ENCODE peak calls at places on chromosomes 2 and 18, in eight cellular contexts. One of them, this sample, is unnamed. For H3K9me3, the result is how much of the 10 kb centered on the place peaks cover.

GRCh38 chr2:223936862-223937326 is 8.2 kb downstream of the WDFY1 start:
- DNase-seq in HCT116: no peak
- DNase-seq in K562: no peak
- DNase-seq in upper lobe of left lung: no peak
- DNase-seq in SK-N-SH: no peak
- DNase-seq in breast epithelium: no peak
- DNase-seq in HepG2: no peak
- DNase-seq in prostate gland: no peak
- DNase-seq in this sample: no peak

GRCh38 chr18:8097942-8098341 is 511.3 kb upstream of the RAB12 start:
- DNase-seq in SK-N-SH: no peak
- DNase-seq in prostate gland: no peak
- DNase-seq in HCT116: no peak
- DNase-seq in upper lobe of left lung: no peak
- DNase-seq in HepG2: no peak
- DNase-seq in breast epithelium: no peak
- DNase-seq in K562: no peak
- DNase-seq in this sample: no peak

GRCh38 chr2:40244251-40245010 is 207.5 kb downstream of the SLC8A1 start:
- DNase-seq in breast epithelium: no peak
- DNase-seq in HepG2: peak
- DNase-seq in upper lobe of left lung: no peak
- DNase-seq in SK-N-SH: peak
- DNase-seq in HCT116: peak
- DNase-seq in prostate gland: peak
- DNase-seq in K562: peak
- DNase-seq in this sample: no peak

GRCh38 chr2:112582314-112582746 is 2.1 kb upstream of the CHCHD5 start:
- DNase-seq in K562: peak
- DNase-seq in prostate gland: peak
- DNase-seq in SK-N-SH: peak
- DNase-seq in HepG2: peak
- DNase-seq in breast epithelium: no peak
- DNase-seq in upper lobe of left lung: no peak
- DNase-seq in HCT116: peak
- DNase-seq in this sample: no peak

GRCh38 chr2:11014026-11014425 is 102.3 kb downstream of the KCNF1 start:
- DNase-seq in HCT116: no peak
- DNase-seq in HepG2: no peak
- DNase-seq in SK-N-SH: no peak
- DNase-seq in upper lobe of left lung: no peak
- DNase-seq in breast epithelium: no peak
- DNase-seq in K562: no peak
- DNase-seq in prostate gland: no peak
- DNase-seq in this sample: no peak

GRCh38 chr2:29010946-29011649 is 30.0 kb downstream of the TOGARAM2 start:
- DNase-seq in HCT116: no peak
- DNase-seq in upper lobe of left lung: no peak
- DNase-seq in HepG2: no peak
- DNase-seq in SK-N-SH: no peak
- DNase-seq in prostate gland: no peak
- DNase-seq in K562: peak
- DNase-seq in breast epithelium: no peak
- DNase-seq in this sample: no peak

GRCh38 chr2:95402370-95403203 is at the start of gene FAHD2A:
- DNase-seq in SK-N-SH: peak
- DNase-seq in upper lobe of left lung: peak
- DNase-seq in HepG2: peak
- DNase-seq in K562: peak
- DNase-seq in HCT116: peak
- DNase-seq in prostate gland: peak
- DNase-seq in breast epithelium: peak
- DNase-seq in this sample: peak

GRCh38 chr2:164675698-164676097 is 54.4 kb upstream of the GRB14 start:
- DNase-seq in HCT116: no peak
- DNase-seq in HepG2: no peak
- DNase-seq in prostate gland: no peak
- DNase-seq in SK-N-SH: no peak
- DNase-seq in upper lobe of left lung: no peak
- DNase-seq in K562: no peak
- DNase-seq in breast epithelium: no peak
- DNase-seq in this sample: no peak

GRCh38 chr2:5980351-5981054 is 288.3 kb downstream of the SOX11 start:
- DNase-seq in breast epithelium: no peak
- DNase-seq in prostate gland: no peak
- DNase-seq in K562: no peak
- DNase-seq in upper lobe of left lung: no peak
- DNase-seq in SK-N-SH: peak
- DNase-seq in HepG2: no peak
- DNase-seq in HCT116: no peak
- DNase-seq in this sample: no peak

GRCh38 chr2:173056705-173057368 is 18.8 kb upstream of the MAP3K20 start:
- DNase-seq in upper lobe of left lung: no peak
- DNase-seq in K562: no peak
- DNase-seq in HCT116: no peak
- DNase-seq in SK-N-SH: no peak
- DNase-seq in HepG2: no peak
- DNase-seq in prostate gland: no peak
- DNase-seq in breast epithelium: no peak
- DNase-seq in this sample: no peak

GRCh38 chr2:225196579-225196978 is 154.3 kb upstream of the DOCK10 start:
- DNase-seq in HepG2: no peak
- DNase-seq in breast epithelium: no peak
- DNase-seq in upper lobe of left lung: no peak
- DNase-seq in SK-N-SH: no peak
- DNase-seq in HCT116: no peak
- DNase-seq in K562: no peak
- DNase-seq in prostate gland: no peak
- DNase-seq in this sample: no peak

GRCh38 chr2:95760839-95761525 is 169.2 kb downstream of the TRIM43 start:
- DNase-seq in HCT116: peak
- DNase-seq in HepG2: no peak
- DNase-seq in breast epithelium: no peak
- DNase-seq in upper lobe of left lung: no peak
- DNase-seq in SK-N-SH: no peak
- DNase-seq in prostate gland: no peak
- DNase-seq in K562: peak
- DNase-seq in this sample: no peak

GRCh38 chr18:4063545-4063944 is 391.6 kb downstream of the DLGAP1 start:
- DNase-seq in breast epithelium: no peak
- DNase-seq in prostate gland: no peak
- DNase-seq in HCT116: no peak
- DNase-seq in K562: no peak
- DNase-seq in HepG2: no peak
- DNase-seq in SK-N-SH: no peak
- DNase-seq in upper lobe of left lung: no peak
- DNase-seq in this sample: no peak

GRCh38 chr2:172223601-172224054 is 120.9 kb upstream of the DLX2 start:
- DNase-seq in SK-N-SH: no peak
- DNase-seq in HCT116: no peak
- DNase-seq in upper lobe of left lung: no peak
- DNase-seq in HepG2: no peak
- DNase-seq in K562: no peak
- DNase-seq in prostate gland: no peak
- DNase-seq in breast epithelium: no peak
- DNase-seq in this sample: no peak

GRCh38 chr2:233495503-233496496 is 70.8 kb downstream of the USP40 start:
- DNase-seq in breast epithelium: no peak
- DNase-seq in prostate gland: no peak
- DNase-seq in SK-N-SH: no peak
- DNase-seq in K562: no peak
- DNase-seq in HepG2: no peak
- DNase-seq in HCT116: no peak
- DNase-seq in upper lobe of left lung: no peak
- DNase-seq in this sample: no peak

GRCh38 chr2:109143214-109144187 is 14.5 kb downstream of the SH3RF3 start:
- DNase-seq in K562: no peak
- DNase-seq in breast epithelium: no peak
- DNase-seq in upper lobe of left lung: no peak
- DNase-seq in HepG2: no peak
- DNase-seq in HCT116: no peak
- DNase-seq in prostate gland: no peak
- DNase-seq in SK-N-SH: no peak
- DNase-seq in this sample: no peak

GRCh38 chr18:28281400-28281799 is 104.5 kb upstream of the CDH2 start:
- DNase-seq in K562: no peak
- DNase-seq in SK-N-SH: peak
- DNase-seq in HepG2: no peak
- DNase-seq in breast epithelium: no peak
- DNase-seq in HCT116: no peak
- DNase-seq in prostate gland: no peak
- DNase-seq in upper lobe of left lung: no peak
- DNase-seq in this sample: no peak

GRCh38 chr2:199458017-199458805 is 472 bp upstream of the SATB2 start:
- DNase-seq in K562: peak
- DNase-seq in breast epithelium: no peak
- DNase-seq in HepG2: no peak
- DNase-seq in HCT116: peak
- DNase-seq in SK-N-SH: no peak
- DNase-seq in upper lobe of left lung: peak
- DNase-seq in prostate gland: no peak
- DNase-seq in this sample: no peak

DNA sequence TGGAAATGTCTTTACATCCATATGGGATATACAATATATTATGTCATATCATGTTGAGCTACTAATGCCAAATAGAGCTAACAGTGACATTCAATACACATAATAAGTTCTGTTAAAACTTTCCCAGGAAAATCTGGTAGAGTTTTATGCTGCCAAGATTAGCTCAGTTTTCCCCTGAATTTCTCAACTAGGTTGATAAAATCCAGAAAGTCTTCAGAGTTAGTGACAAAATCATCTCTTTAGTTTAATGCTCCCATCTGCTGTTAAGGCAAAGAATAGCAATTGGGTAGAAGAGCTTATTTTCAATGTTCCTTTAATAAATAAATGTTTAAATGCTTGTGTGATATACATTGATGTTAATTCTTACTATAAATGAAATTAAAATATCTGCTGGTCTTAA is 10.0 kb downstream of the COL3A1 start:
- DNase-seq in breast epithelium: no peak
- DNase-seq in SK-N-SH: no peak
- DNase-seq in HCT116: no peak
- DNase-seq in HepG2: no peak
- DNase-seq in upper lobe of left lung: no peak
- DNase-seq in K562: no peak
- DNase-seq in prostate gland: no peak
- DNase-seq in this sample: no peak
- TF ChIP-seq POLR2AphosphoS5 in breast epithelium: no peak
- TF ChIP-seq POLR2AphosphoS5 in SK-N-SH: peak
- TF ChIP-seq POLR2AphosphoS5 in HCT116: no peak
- TF ChIP-seq POLR2AphosphoS5 in HepG2: no peak
- TF ChIP-seq POLR2AphosphoS5 in upper lobe of left lung: no peak
- TF ChIP-seq POLR2AphosphoS5 in K562: no peak
- TF ChIP-seq POLR2AphosphoS5 in prostate gland: no peak
- TF ChIP-seq POLR2AphosphoS5 in this sample: no peak

GRCh38 chr18:34970106-34970505 is 71.1 kb upstream of the MAPRE2 start:
- DNase-seq in HCT116: no peak
- DNase-seq in SK-N-SH: no peak
- DNase-seq in HepG2: no peak
- DNase-seq in upper lobe of left lung: no peak
- DNase-seq in K562: no peak
- DNase-seq in breast epithelium: no peak
- DNase-seq in prostate gland: no peak
- DNase-seq in this sample: no peak

GRCh38 chr18:34971313-34971712 is 69.9 kb upstream of the MAPRE2 start:
- DNase-seq in HepG2: no peak
- DNase-seq in HCT116: no peak
- DNase-seq in breast epithelium: no peak
- DNase-seq in SK-N-SH: no peak
- DNase-seq in prostate gland: no peak
- DNase-seq in K562: no peak
- DNase-seq in upper lobe of left lung: no peak
- DNase-seq in this sample: no peak

GRCh38 chr18:34976534-34976898 is 64.7 kb upstream of the MAPRE2 start:
- DNase-seq in upper lobe of left lung: no peak
- DNase-seq in HepG2: no peak
- DNase-seq in K562: no peak
- DNase-seq in breast epithelium: no peak
- DNase-seq in prostate gland: no peak
- DNase-seq in SK-N-SH: no peak
- DNase-seq in HCT116: no peak
- DNase-seq in this sample: no peak

GRCh38 chr18:34976084-34976483 is 65.1 kb upstream of the MAPRE2 start:
- DNase-seq in SK-N-SH: no peak
- DNase-seq in prostate gland: no peak
- DNase-seq in breast epithelium: no peak
- DNase-seq in HepG2: no peak
- DNase-seq in HCT116: no peak
- DNase-seq in K562: no peak
- DNase-seq in upper lobe of left lung: no peak
- DNase-seq in this sample: no peak

GRCh38 chr18:34972765-34973414 is 68.3 kb upstream of the MAPRE2 start:
- DNase-seq in HCT116: no peak
- DNase-seq in SK-N-SH: no peak
- DNase-seq in upper lobe of left lung: no peak
- DNase-seq in breast epithelium: no peak
- DNase-seq in HepG2: no peak
- DNase-seq in prostate gland: no peak
- DNase-seq in K562: no peak
- DNase-seq in this sample: no peak
- H3K9me3 ChIP-seq in HCT116: under half
- H3K9me3 ChIP-seq in SK-N-SH: under half
- H3K9me3 ChIP-seq in upper lobe of left lung: under half
- H3K9me3 ChIP-seq in breast epithelium: under half
- H3K9me3 ChIP-seq in HepG2: under half
- H3K9me3 ChIP-seq in prostate gland: under half
- H3K9me3 ChIP-seq in K562: under half
- H3K9me3 ChIP-seq in this sample: under half

DNA sequence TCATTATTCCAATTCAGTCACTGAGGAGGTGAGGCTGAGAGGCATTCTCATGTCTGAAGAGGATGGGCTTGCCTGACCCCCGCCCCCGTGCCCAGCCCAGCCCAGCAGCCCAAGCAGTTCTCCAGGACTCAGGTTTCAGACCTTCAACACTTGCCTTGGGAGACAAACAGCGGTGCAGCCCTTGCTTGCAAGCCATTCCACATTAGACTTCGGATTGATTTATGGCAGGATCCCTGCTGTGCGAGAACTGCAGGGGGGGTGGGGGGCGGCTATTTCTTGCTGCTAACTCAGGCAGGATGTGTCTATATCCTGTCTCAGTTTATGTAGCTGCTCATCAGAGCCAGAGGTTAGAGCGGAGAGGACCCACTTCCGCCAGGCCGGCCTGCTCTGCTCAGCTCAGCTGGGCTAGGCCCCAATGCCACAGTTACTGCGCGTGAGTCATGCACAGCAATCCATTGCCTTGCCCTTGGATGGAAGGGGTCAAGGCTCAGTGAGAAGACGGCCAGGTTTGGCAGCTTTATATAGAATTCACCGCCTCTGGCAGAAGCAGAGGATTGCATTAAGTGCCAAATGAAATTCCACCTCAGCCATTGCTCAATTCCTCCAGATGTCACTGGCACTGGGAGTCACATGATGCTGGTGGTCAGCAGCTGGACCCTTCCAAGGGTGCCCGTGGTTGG is 1.8 kb downstream of the GYPC start:
- DNase-seq in breast epithelium: peak
- DNase-seq in prostate gland: peak
- DNase-seq in HepG2: no peak
- DNase-seq in upper lobe of left lung: peak
- DNase-seq in SK-N-SH: no peak
- DNase-seq in K562: peak
- DNase-seq in HCT116: peak
- DNase-seq in this sample: peak
- TF ChIP-seq POLR2AphosphoS5 in breast epithelium: peak
- TF ChIP-seq POLR2AphosphoS5 in prostate gland: no peak
- TF ChIP-seq POLR2AphosphoS5 in HepG2: no peak
- TF ChIP-seq POLR2AphosphoS5 in upper lobe of left lung: peak
- TF ChIP-seq POLR2AphosphoS5 in SK-N-SH: no peak
- TF ChIP-seq POLR2AphosphoS5 in K562: peak
- TF ChIP-seq POLR2AphosphoS5 in HCT116: no peak
- TF ChIP-seq POLR2AphosphoS5 in this sample: peak

GRCh38 chr2:89767581-89768435 is 1076.3 kb downstream of the RPIA start:
- DNase-seq in HCT116: no peak
- DNase-seq in breast epithelium: no peak
- DNase-seq in prostate gland: no peak
- DNase-seq in upper lobe of left lung: peak
- DNase-seq in SK-N-SH: peak
- DNase-seq in K562: no peak
- DNase-seq in HepG2: no peak
- DNase-seq in this sample: peak
- H3K9me3 ChIP-seq in HCT116: under half
- H3K9me3 ChIP-seq in breast epithelium: under half
- H3K9me3 ChIP-seq in prostate gland: under half
- H3K9me3 ChIP-seq in upper lobe of left lung: under half
- H3K9me3 ChIP-seq in SK-N-SH: under half
- H3K9me3 ChIP-seq in K562: under half
- H3K9me3 ChIP-seq in HepG2: under half
- H3K9me3 ChIP-seq in this sample: under half